ENCODE peak calls at places on chromosomes 16 and 17, in ten cellular contexts. R is HCEC 1CT, W is AML-193, D is RCC 7860, M is NCI-H226, Z is NCI-H1930, G is NCI-H446 treated with DMSO at 0.1 percent for 48 hours, A is DMS79 treated with DMSO at 0.1 percent for 48 hours, Y is dermis blood vessel endothelial cell, U is thyroid gland. B is an unnamed sample.

GRCh38 chr16:74253146-74253545 is 43.5 kb upstream of the PSMD7 start:
- DNase-seq in Z (no peak), D (no peak), M (no peak), G (no peak), A (no peak), W (no peak), U (no peak), Y (no peak), R (no peak), B (no peak)

GRCh38 chr17:29514792-29515191 is 52.0 kb downstream of the ABHD15 start:
- DNase-seq in D (no peak), M (no peak), R (no peak), Y (no peak), Z (no peak), U (peak), W (no peak), G (no peak), A (no peak), B (no peak)

GRCh38 chr17:40322417-40323315 is 13.7 kb downstream of the RARA start:
- DNase-seq in R (peak), G (no peak), Z (no peak), A (peak), W (peak), U (peak), Y (peak), M (peak), D (peak), B (no peak)

GRCh38 chr17:73340093-73340596 is 28.3 kb upstream of the CDC42EP4 start:
- DNase-seq in A (no peak), R (peak), Z (no peak), Y (peak), G (no peak), D (peak), W (peak), U (no peak), M (peak), B (no peak)

GRCh38 chr16:57711-58110 is 4.1 kb downstream of the SNRNP25 start:
- DNase-seq in W (no peak), A (no peak), U (no peak), R (no peak), D (no peak), Y (peak), M (no peak), G (no peak), Z (no peak), B (no peak)

GRCh38 chr16:1924095-1924494 is 5.9 kb upstream of the HS3ST6 start:
- DNase-seq in G (no peak), W (no peak), R (no peak), D (no peak), A (no peak), M (no peak), Y (no peak), Z (no peak), U (no peak), B (no peak)

GRCh38 chr17:55783684-55784245 is 32.9 kb downstream of the PCTP start:
- DNase-seq in Z (no peak), A (no peak), R (peak), D (no peak), U (peak), W (no peak), Y (peak), M (no peak), G (no peak), B (no peak)

GRCh38 chr16:73015612-73016487 is 32.1 kb downstream of the ZFHX3 start:
- DNase-seq in Y (no peak), M (no peak), U (peak), A (no peak), D (peak), G (no peak), W (peak), R (no peak), Z (no peak), B (no peak)

GRCh38 chr17:7403043-7403901 is 625 bp downstream of the TMEM256 start:
- DNase-seq in G (no peak), D (no peak), Y (no peak), U (no peak), Z (no peak), A (peak), R (peak), W (peak), M (no peak), B (no peak)

GRCh38 chr17:41131979-41132378 is 8.0 kb upstream of the KRTAP4-12 start:
- DNase-seq in Z (no peak), M (peak), W (no peak), Y (no peak), D (peak), R (peak), U (no peak), G (no peak), A (no peak), B (no peak)

GRCh38 chr16:30185683-30186421 is 2.5 kb downstream of the CORO1A start:
- DNase-seq in G (no peak), D (no peak), Y (no peak), W (peak), U (peak), Z (no peak), R (no peak), M (no peak), A (no peak), B (peak)

GRCh38 chr16:585351-585750 is 4.5 kb upstream of the RAB40C start:
- DNase-seq in U (peak), G (no peak), D (peak), A (no peak), Y (no peak), W (no peak), M (no peak), Z (peak), R (no peak), B (no peak)

GRCh38 chr16:81140930-81141780 is 45.0 kb upstream of the GCSH start:
- DNase-seq in Y (peak), A (no peak), R (no peak), Z (no peak), U (no peak), G (no peak), W (no peak), D (no peak), M (no peak), B (no peak)

GRCh38 chr17:45087496-45087975 is 26.4 kb downstream of the NMT1 start:
- DNase-seq in Y (no peak), W (no peak), D (no peak), Z (no peak), M (no peak), G (no peak), A (peak), R (no peak), U (peak), B (no peak)

GRCh38 chr17:42672038-42672437 is 4.8 kb downstream of the PLEKHH3 start:
- DNase-seq in M (no peak), R (no peak), G (no peak), D (no peak), Z (no peak), U (no peak), A (peak), Y (no peak), W (no peak), B (no peak)

GRCh38 chr16:50884066-50884860 is 142.4 kb downstream of the CYLD start:
- DNase-seq in R (no peak), G (no peak), M (no peak), U (no peak), Y (no peak), W (no peak), D (no peak), A (no peak), Z (no peak), B (no peak)

GRCh38 chr17:74051348-74051747 is 152.1 kb upstream of the RPL38 start:
- DNase-seq in Y (no peak), M (no peak), W (no peak), R (no peak), A (no peak), U (no peak), Z (no peak), D (no peak), G (peak), B (no peak)

GRCh38 chr16:72740346-72740745 is 307.6 kb downstream of the ZFHX3 start:
- DNase-seq in U (no peak), R (peak), Z (no peak), W (no peak), A (no peak), Y (no peak), D (no peak), M (peak), G (no peak), B (no peak)

GRCh38 chr16:57720142-57720575 is 15.4 kb upstream of the KATNB1 start:
- DNase-seq in R (peak), D (peak), G (no peak), A (no peak), U (peak), W (peak), Z (no peak), Y (peak), M (peak), B (peak)

GRCh38 chr17:6510321-6511023 is 45.9 kb downstream of the PITPNM3 start:
- DNase-seq in A (no peak), Z (no peak), Y (peak), R (no peak), M (no peak), U (no peak), W (no peak), D (peak), G (no peak), B (no peak)

GRCh38 chr17:36544049-36544319 is 735 bp upstream of the GGNBP2 start:
- DNase-seq in Z (peak), U (peak), A (peak), W (peak), R (peak), Y (peak), D (peak), G (no peak), M (peak), B (peak)

GRCh38 chr17:42224651-42225050 is 30.4 kb upstream of the GHDC start:
- DNase-seq in R (no peak), D (no peak), G (no peak), U (no peak), Y (no peak), Z (no peak), A (no peak), W (no peak), M (no peak), B (no peak)

GRCh38 chr16:77599793-77600415 is 122.4 kb upstream of the NUDT7 start:
- DNase-seq in Z (no peak), R (peak), D (peak), G (no peak), A (no peak), M (peak), W (peak), Y (peak), U (peak), B (no peak)